ENCODE peak calls at places on chromosomes 4 and X, in nine cellular contexts. Y, V, E, U, H, K, G, T and M are unnamed samples.

GRCh38 chr4:48578132-48578964 is 88.3 kb downstream of the ZAR1 start:
- DNase-seq in Y (peak; percentile 50), H (peak; percentile 55), K (peak; percentile 33), U (peak; percentile 46), E (peak; percentile 73), V (peak; percentile 37), G (no peak), T (peak; percentile 82), M (peak; percentile 32)

GRCh38 chrX:133005038-133005437 is 46.6 kb upstream of the HS6ST2 start:
- DNase-seq in T (peak; percentile 17), V (no peak), G (no peak), H (peak; percentile 18), E (no peak), U (no peak), K (no peak), Y (no peak), M (no peak)

GRCh38 chr4:125801373-125801772 is 486.6 kb downstream of the FAT4 start:
- DNase-seq in V (no peak), U (no peak), H (no peak), Y (peak; percentile 27), K (no peak), G (no peak), E (no peak), T (no peak), M (no peak)

GRCh38 chr4:7233601-7234000 is 41.3 kb downstream of the SORCS2 start:
- DNase-seq in E (no peak), H (no peak), U (no peak), T (no peak), K (no peak), G (no peak), Y (no peak), V (no peak), M (no peak)

GRCh38 chr4:93832097-93832496 is 3.5 kb downstream of the ATOH1 start:
- DNase-seq in T (no peak), U (no peak), E (no peak), K (no peak), V (no peak), Y (no peak), G (no peak), H (no peak), M (no peak)

GRCh38 chr4:71074452-71075299 is 81.2 kb downstream of the DCK start:
- DNase-seq in T (no peak), Y (peak; percentile 5), U (peak; percentile 1), G (no peak), E (no peak), H (no peak), K (no peak), V (no peak), M (no peak)

GRCh38 chr4:121555315-121556107 is 141.3 kb downstream of the ANXA5 start:
- DNase-seq in E (no peak), T (peak; percentile 56), K (no peak), H (no peak), V (no peak), G (no peak), U (no peak), Y (no peak), M (no peak)

GRCh38 chr4:110515676-110516075 is 39.7 kb downstream of the ENPEP start:
- DNase-seq in V (no peak), Y (no peak), H (no peak), E (no peak), G (no peak), T (no peak), K (no peak), U (no peak), M (no peak)

GRCh38 chr4:21801661-21802355 is 146.8 kb downstream of the KCNIP4 start:
- DNase-seq in G (no peak), H (no peak), V (no peak), K (no peak), E (no peak), Y (no peak), T (no peak), U (no peak), M (no peak)

GRCh38 chrX:49627030-49627777 is 28.4 kb downstream of the GAGE1 start:
- DNase-seq in Y (no peak), U (no peak), G (no peak), T (peak; percentile 3), V (no peak), K (no peak), E (no peak), H (no peak), M (no peak)

GRCh38 chrX:150465856-150466775 is 102.3 kb upstream of the MTM1 start:
- DNase-seq in K (no peak), V (no peak), U (no peak), G (no peak), H (no peak), E (no peak), Y (no peak), T (no peak), M (peak; percentile 12)

GRCh38 chrX:13064599-13065143 is 20.3 kb upstream of the FAM9C start:
- DNase-seq in T (peak; percentile 94), U (peak; percentile 53), K (no peak), H (no peak), V (no peak), Y (peak; percentile 82), G (no peak), E (peak; percentile 73), M (no peak)

GRCh38 chr4:76856183-76856969 is 41.6 kb downstream of the SOWAHB start:
- DNase-seq in T (peak; percentile 33), U (peak; percentile 31), G (no peak), Y (peak; percentile 4), K (no peak), H (peak; percentile 29), V (no peak), E (no peak), M (no peak)